ENCODE peak calls at places on chromosomes 11 and 22, in nine cellular contexts. I is fibroblast of mammary gland, V is G401, H is NCI-H2081, N is cardiac muscle cell, F is mucosa of descending colon, T is heart right ventricle, Q is prostate gland, M is nucleus accumbens. C is an unnamed sample.

GRCh38 chr11:94884322-94884721 is 89.0 kb downstream of the CWC15 start:
- DNase-seq in I (no peak), V (no peak), H (no peak), N (no peak), F (no peak), T (no peak), Q (no peak), M (no peak), C (no peak)

GRCh38 chr22:19419086-19419463 is 12.5 kb downstream of the HIRA start:
- DNase-seq in I (no peak), V (no peak), H (no peak), N (no peak), F (no peak), T (no peak), Q (no peak), M (no peak), C (no peak)

GRCh38 chr11:76339217-76339616 is 41.7 kb downstream of the THAP12 start:
- DNase-seq in I (peak), V (no peak), H (no peak), N (no peak), F (no peak), T (peak), Q (no peak), M (no peak), C (no peak)

GRCh38 chr22:29635734-29636357 is 32.4 kb downstream of the NF2 start:
- DNase-seq in I (peak), V (peak), H (peak), N (peak), F (no peak), T (no peak), Q (peak), M (no peak), C (no peak)

GRCh38 chr11:119691020-119691666 is 37.9 kb downstream of the NECTIN1 start:
- DNase-seq in I (no peak), V (no peak), H (no peak), N (no peak), F (no peak), T (no peak), Q (no peak), M (no peak), C (no peak)

GRCh38 chr11:45606514-45607024 is 58.9 kb downstream of the CHST1 start:
- DNase-seq in I (no peak), V (peak), H (no peak), N (peak), F (no peak), T (no peak), Q (no peak), M (peak), C (peak)

GRCh38 chr11:30879322-30880020 is 293.3 kb upstream of the MPPED2 start:
- DNase-seq in I (no peak), V (peak), H (peak), N (peak), F (no peak), T (no peak), Q (peak), M (no peak), C (no peak)

GRCh38 chr11:100927579-100927978 is 202.0 kb downstream of the PGR start:
- DNase-seq in I (no peak), V (no peak), H (no peak), N (peak), F (no peak), T (no peak), Q (no peak), M (no peak), C (no peak)

GRCh38 chr11:118634435-118635236 is 27.2 kb downstream of the PHLDB1 start:
- DNase-seq in I (peak), V (peak), H (peak), N (peak), F (peak), T (peak), Q (peak), M (no peak), C (peak)